ENCODE peak calls at places on chromosome 12, in six cellular contexts. K is mammary epithelial cell, D is endodermal cell, X is sigmoid colon, N is LNCaP clone FGC, U is adrenal gland. G is an unnamed sample.

GRCh38 chr12:27843714-27844245 is 63.7 kb upstream of the MANSC4 start:
- DNase-seq in X (no peak), D (no peak), U (no peak), N (no peak), K (no peak), G (no peak)

GRCh38 chr12:16075887-16076286 is 164.8 kb downstream of the DERA start:
- DNase-seq in U (no peak), D (no peak), N (no peak), K (no peak), X (no peak), G (no peak)

GRCh38 chr12:75666980-75667359 is 155.6 kb upstream of the KRR1 start:
- DNase-seq in N (no peak), X (no peak), K (peak; percentile 52), D (no peak), U (no peak), G (no peak)

GRCh38 chr12:46509135-46509534 is 136.6 kb upstream of the SLC38A2 start:
- DNase-seq in N (peak; percentile 52), U (no peak), K (no peak), X (no peak), D (no peak), G (no peak)

GRCh38 chr12:112761366-112761986 is 30.1 kb upstream of the RPH3A start:
- DNase-seq in X (no peak), U (no peak), D (peak; percentile 40), N (no peak), K (no peak), G (no peak)

GRCh38 chr12:52230364-52231281 is 2.4 kb upstream of the KRT7 start:
- DNase-seq in U (no peak), N (no peak), D (no peak), K (peak; percentile 75), X (peak; percentile 52), G (no peak)

GRCh38 chr12:111529424-111530368 is 69.4 kb downstream of the ATXN2 start:
- DNase-seq in D (peak; percentile 92), U (peak; percentile 46), N (no peak), X (no peak), K (peak; percentile 24), G (peak; percentile 68)

GRCh38 chr12:94650143-94651056 is at the start of gene TMCC3:
- DNase-seq in K (peak; percentile 68), D (peak; percentile 81), U (peak; percentile 56), X (peak; percentile 67), N (no peak), G (peak; percentile 13)

GRCh38 chr12:19435831-19436497 is 3.3 kb upstream of the AEBP2 start:
- DNase-seq in N (no peak), K (no peak), U (peak; percentile 4), D (peak; percentile 35), X (no peak), G (no peak)

GRCh38 chr12:132729541-132730320 is 19.1 kb downstream of the PGAM5 start:
- DNase-seq in K (peak; percentile 17), X (no peak), N (no peak), D (peak; percentile 49), U (peak; percentile 67), G (no peak)

GRCh38 chr12:13234045-13234641 is 37.6 kb downstream of the EMP1 start:
- DNase-seq in D (peak; percentile 91), N (no peak), X (no peak), K (peak; percentile 55), U (peak; percentile 27), G (peak; percentile 89)

GRCh38 chr12:129152291-129153075 is 299.2 kb downstream of the GLT1D1 start:
- DNase-seq in D (peak; percentile 90), N (no peak), K (no peak), X (no peak), U (no peak), G (peak; percentile 30)

GRCh38 chr12:85835810-85836715 is at the start of gene RASSF9:
- DNase-seq in D (peak; percentile 72), X (peak; percentile 90), U (no peak), K (peak; percentile 86), N (peak; percentile 4), G (no peak)

GRCh38 chr12:110694330-110694891 is 5.5 kb upstream of the HVCN1 start:
- DNase-seq in D (no peak), U (peak; percentile 55), X (peak; percentile 70), N (no peak), K (no peak), G (no peak)

GRCh38 chr12:44509471-44509870 is 366.6 kb downstream of the NELL2 start:
- DNase-seq in X (no peak), K (no peak), N (no peak), D (no peak), U (no peak), G (no peak)

GRCh38 chr12:111578276-111578970 is 20.7 kb downstream of the ATXN2 start:
- DNase-seq in N (no peak), K (peak; percentile 63), X (no peak), U (no peak), D (no peak), G (no peak)

GRCh38 chr12:94037444-94037843 is 110.9 kb upstream of the PLXNC1 start:
- DNase-seq in K (no peak), X (no peak), N (no peak), U (no peak), D (no peak), G (no peak)

GRCh38 chr12:67034110-67034879 is 234.9 kb upstream of the CAND1 start:
- DNase-seq in K (peak; percentile 81), D (no peak), N (no peak), X (no peak), U (no peak), G (no peak)

GRCh38 chr12:131861261-131862083 is 33.0 kb upstream of the ULK1 start:
- DNase-seq in N (no peak), U (no peak), K (no peak), D (no peak), X (no peak), G (no peak)

GRCh38 chr12:75525263-75525662 is 13.9 kb upstream of the KRR1 start:
- DNase-seq in U (no peak), K (no peak), D (no peak), N (no peak), X (no peak), G (no peak)

DNA sequence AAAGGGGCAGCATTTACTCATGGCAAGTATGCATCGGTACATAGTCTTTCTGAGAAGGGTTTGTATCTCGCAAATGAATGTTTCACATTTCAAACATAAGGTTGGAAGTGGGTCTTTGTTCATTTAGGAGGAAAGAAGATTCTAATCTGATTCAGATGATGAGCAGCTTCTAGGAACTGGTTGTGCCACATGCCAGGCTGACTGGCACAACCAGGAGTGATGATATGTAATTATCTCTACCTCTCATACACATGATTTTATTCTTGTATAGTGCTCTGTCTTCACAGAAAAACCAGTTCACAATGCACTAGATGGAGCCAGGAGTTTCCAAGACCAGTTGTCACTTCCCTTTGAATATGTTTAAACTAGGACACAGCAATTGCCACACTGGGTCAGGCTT is 13.7 kb upstream of the BEST3 start:
- DNase-seq in U (no peak), X (no peak), K (no peak), D (no peak), N (no peak), G (no peak)
- H3K4me3 ChIP-seq in U (no peak overlapping the region), X (no peak overlapping the region), K (no peak overlapping the region), D (no peak overlapping the region), N (no peak overlapping the region), G (no peak overlapping the region)

DNA sequence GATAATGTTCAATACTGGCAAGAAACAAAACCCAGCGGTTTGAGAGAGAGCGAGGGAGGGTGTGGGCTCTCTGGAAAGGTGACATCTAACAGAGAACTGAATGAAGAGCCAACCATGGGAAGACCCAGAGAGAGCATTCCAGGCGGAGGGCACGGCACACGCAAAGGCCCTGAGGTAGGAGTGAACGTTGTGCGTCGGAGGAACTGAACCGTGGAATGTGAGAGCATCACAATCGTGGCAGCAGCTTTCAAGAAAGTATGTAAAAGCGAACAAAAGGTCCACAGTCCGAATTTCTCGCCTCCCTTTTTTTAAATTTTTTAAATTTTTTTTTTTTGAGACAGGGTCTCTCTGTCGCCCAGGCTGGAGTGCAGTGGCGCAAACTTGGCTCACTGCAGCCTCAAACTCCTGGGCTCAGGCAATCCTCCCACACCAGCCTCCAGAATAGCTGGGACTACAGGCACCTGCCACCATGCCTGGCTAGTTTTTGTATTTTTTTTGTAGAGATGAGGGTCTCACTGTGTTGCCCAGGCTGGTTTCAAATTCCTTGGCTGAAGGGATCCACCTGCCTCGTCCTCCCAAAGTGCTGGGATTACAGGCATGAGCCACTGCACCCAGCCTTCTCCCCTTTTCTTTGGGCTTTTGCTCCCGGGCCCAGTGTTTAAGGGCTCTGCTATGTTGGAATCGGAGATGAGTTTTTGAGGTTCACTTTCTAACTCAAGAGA is 15.3 kb upstream of the SCARB1 start:
- DNase-seq in X (no peak), D (no peak), N (no peak), K (no peak), U (no peak), G (no peak)
- H3K4me3 ChIP-seq in X (no peak overlapping the region), D (no peak overlapping the region), N (no peak overlapping the region), K (no peak overlapping the region), U (no peak overlapping the region), G (no peak overlapping the region)

DNA sequence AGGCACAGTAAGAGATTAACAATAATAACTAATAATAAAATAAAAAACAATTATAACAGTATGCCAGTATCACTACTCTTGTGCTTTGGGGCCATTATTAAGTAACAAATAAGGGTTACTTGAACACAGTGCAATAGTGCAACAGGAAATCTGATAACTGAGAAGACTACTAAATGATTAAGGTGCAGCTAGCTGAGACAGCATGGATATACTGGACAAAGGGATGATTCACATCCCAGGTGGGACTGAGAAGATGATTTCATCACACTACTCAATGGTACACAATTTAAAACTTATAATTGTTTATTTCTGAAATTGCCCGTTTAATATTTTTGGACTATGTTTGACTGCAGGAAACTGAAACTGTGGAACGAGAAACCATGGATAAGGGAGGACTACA is 168.6 kb upstream of the ABCD2 start:
- DNase-seq in D (no peak), K (peak; percentile 33), X (no peak), N (no peak), U (no peak), G (no peak)
- H3K4me3 ChIP-seq in D (no peak overlapping the region), K (no peak overlapping the region), X (no peak overlapping the region), N (no peak overlapping the region), U (no peak overlapping the region), G (no peak overlapping the region)

GRCh38 chr12:32512379-32512778 is 113.0 kb downstream of the FGD4 start:
- DNase-seq in K (no peak), D (no peak), U (no peak), X (no peak), N (no peak), G (no peak)
- H3K4me3 ChIP-seq in K (no peak overlapping the region), D (no peak overlapping the region), U (no peak overlapping the region), X (no peak overlapping the region), N (no peak overlapping the region), G (no peak overlapping the region)